ENCODE peak calls at places on chromosomes 12 and 14, in eight cellular contexts. L, A, K, T, G, P, S and I are unnamed samples.

GRCh38 chr12:120117961-120118709 is 1.6 kb upstream of the RAB35 start:
- DNase-seq in S (no peak), T (no peak), G (peak), K (no peak), P (peak), L (peak), A (peak), I (no peak)

GRCh38 chr14:68627050-68627867 is 165.6 kb downstream of the ZFP36L1 start:
- DNase-seq in T (no peak), G (no peak), A (no peak), K (no peak), P (peak), S (no peak), L (no peak), I (no peak)

GRCh38 chr12:18145924-18146323 is 55.9 kb upstream of the RERGL start:
- DNase-seq in A (no peak), K (no peak), S (no peak), P (no peak), G (no peak), L (no peak), T (no peak), I (peak)

GRCh38 chr12:9660046-9660445 is 9.5 kb upstream of the CLEC2D start:
- DNase-seq in T (no peak), S (no peak), L (no peak), K (no peak), P (no peak), A (no peak), G (no peak), I (no peak)

GRCh38 chr12:11954181-11954580 is 116.6 kb upstream of the BCL2L14 start:
- DNase-seq in K (no peak), S (no peak), L (no peak), T (no peak), G (no peak), P (no peak), A (no peak), I (peak)

GRCh38 chr14:64821651-64822050 is 58.1 kb downstream of the SPTB start:
- DNase-seq in L (no peak), G (no peak), P (no peak), K (no peak), S (no peak), T (no peak), A (no peak), I (no peak)

GRCh38 chr12:106249411-106250135 is 1.8 kb upstream of the CKAP4 start:
- DNase-seq in G (no peak), L (no peak), K (no peak), S (peak), A (no peak), T (no peak), P (no peak), I (no peak)

GRCh38 chr12:19689801-19690472 is 250.6 kb downstream of the AEBP2 start:
- DNase-seq in L (no peak), K (no peak), G (no peak), S (no peak), T (peak), A (no peak), P (no peak), I (no peak)

GRCh38 chr14:99568567-99569560 is 35.1 kb downstream of the CCDC85C start:
- DNase-seq in S (no peak), P (no peak), K (no peak), T (no peak), L (peak), A (no peak), G (no peak), I (peak)

GRCh38 chr12:101042211-101042610 is 167.8 kb downstream of the SLC5A8 start:
- DNase-seq in K (no peak), P (peak), G (no peak), L (no peak), A (no peak), T (no peak), S (no peak), I (no peak)

GRCh38 chr12:11755311-11755930 is 105.9 kb downstream of the ETV6 start:
- DNase-seq in L (no peak), K (no peak), P (no peak), A (no peak), S (no peak), G (no peak), T (no peak), I (no peak)

GRCh38 chr14:40629144-40629543 is 977.5 kb upstream of the LRFN5 start:
- DNase-seq in L (no peak), G (no peak), T (no peak), A (no peak), S (no peak), K (no peak), P (no peak), I (no peak)

GRCh38 chr12:132218915-132219314 is 74.7 kb downstream of the NOC4L start:
- DNase-seq in A (peak), L (peak), T (peak), G (peak), S (no peak), K (no peak), P (peak), I (peak)

GRCh38 chr14:104293851-104294627 is 155.7 kb downstream of the KIF26A start:
- DNase-seq in P (no peak), L (no peak), G (peak), T (no peak), S (no peak), A (peak), K (no peak), I (no peak)

GRCh38 chr12:26373606-26374495 is 178.5 kb downstream of the SSPN start:
- DNase-seq in K (no peak), S (no peak), A (no peak), T (no peak), L (no peak), G (no peak), P (no peak), I (no peak)

GRCh38 chr12:109663766-109664165 is 49.9 kb upstream of the FAM222A start:
- DNase-seq in L (no peak), T (no peak), K (no peak), P (no peak), S (no peak), A (no peak), G (no peak), I (no peak)

GRCh38 chr12:6471992-6472366 is 1.5 kb upstream of the VAMP1 start:
- DNase-seq in T (no peak), P (no peak), A (no peak), K (no peak), L (no peak), G (peak), S (no peak), I (no peak)

GRCh38 chr14:24121210-24121609 is 6.5 kb upstream of the NRL start:
- DNase-seq in G (no peak), A (no peak), L (no peak), K (no peak), S (no peak), P (no peak), T (no peak), I (no peak)

GRCh38 chr12:3604750-3605638 is 114.0 kb downstream of the PRMT8 start:
- DNase-seq in K (peak), T (no peak), S (no peak), A (peak), L (no peak), P (no peak), G (no peak), I (peak)

GRCh38 chr12:113471619-113472171 is at the start of gene LHX5:
- DNase-seq in P (no peak), T (no peak), K (no peak), S (no peak), L (peak), A (peak), G (no peak), I (no peak)

GRCh38 chr12:71472441-71472911 is 32.9 kb downstream of the LGR5 start:
- DNase-seq in K (no peak), A (no peak), T (no peak), L (no peak), P (peak), G (no peak), S (no peak), I (no peak)

GRCh38 chr14:101947577-101947903 is 16.8 kb upstream of the DYNC1H1 start:
- DNase-seq in T (no peak), G (no peak), L (no peak), A (no peak), P (no peak), S (no peak), K (no peak), I (no peak)

GRCh38 chr14:102523200-102524025 is 13.8 kb upstream of the ANKRD9 start:
- DNase-seq in T (no peak), L (no peak), A (no peak), S (no peak), P (no peak), K (no peak), G (no peak), I (no peak)

GRCh38 chr12:29990971-29991370 is 207.2 kb upstream of the TMTC1 start:
- DNase-seq in L (no peak), T (no peak), S (no peak), P (no peak), A (no peak), K (no peak), G (no peak), I (no peak)
- TF ChIP-seq MAX in L (no peak), T (no peak), S (no peak), P (no peak), A (no peak), K (no peak), G (no peak), I (no peak)

DNA sequence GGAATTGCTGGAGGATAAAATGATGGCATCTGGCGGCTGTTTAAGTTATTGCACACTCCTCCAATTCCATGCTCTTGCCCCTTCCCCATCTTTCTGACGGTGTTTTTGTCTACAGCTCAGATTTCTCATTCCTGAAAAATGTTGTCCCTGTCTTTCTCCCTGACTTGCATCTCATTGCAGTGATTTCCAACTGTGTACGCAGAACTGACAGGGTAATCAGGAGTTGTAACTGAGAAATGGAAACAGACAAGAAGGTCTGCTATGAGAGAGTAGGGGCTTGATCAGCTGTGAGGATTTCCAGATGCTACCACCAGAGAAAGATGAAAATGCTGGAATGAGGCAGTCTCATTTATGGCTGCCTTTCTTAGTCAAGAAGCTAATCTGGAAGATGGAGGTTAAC is 1.3 kb downstream of the ERP27 start:
- DNase-seq in T (no peak), G (no peak), K (no peak), L (no peak), S (no peak), P (no peak), A (no peak), I (no peak)
- TF ChIP-seq CTCF in T (no peak), G (no peak), K (no peak), L (no peak), S (no peak), P (no peak), A (no peak), I (no peak)

DNA sequence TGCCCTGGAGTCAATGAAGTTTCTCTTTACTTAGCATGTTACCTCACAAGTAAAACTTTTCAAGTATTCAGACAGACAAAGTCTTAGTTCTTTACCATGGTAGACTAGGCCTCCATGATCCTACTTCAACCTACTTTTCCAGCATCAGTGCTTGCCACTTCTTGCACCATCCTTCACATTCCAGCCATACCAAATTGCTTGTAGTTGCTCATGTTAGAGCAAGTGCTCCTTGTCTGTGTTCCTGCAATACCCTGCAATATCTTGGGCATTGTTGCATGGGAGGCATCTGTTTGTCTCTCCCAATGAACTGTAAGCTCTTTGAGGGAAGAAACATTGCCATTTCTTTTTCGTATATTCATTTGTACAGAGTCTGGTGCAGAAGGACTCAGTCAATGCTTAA is 77.9 kb downstream of the SRGAP1 start:
- DNase-seq in K (no peak), L (no peak), G (no peak), A (no peak), P (peak), T (peak), S (no peak), I (no peak)
- TF ChIP-seq MAX in K (no peak), L (no peak), G (no peak), A (no peak), P (no peak), T (no peak), S (no peak), I (no peak)

GRCh38 chr12:78004451-78005093 is 173.9 kb downstream of the NAV3 start:
- DNase-seq in S (no peak), L (no peak), K (no peak), G (no peak), A (no peak), P (no peak), T (no peak), I (peak)

GRCh38 chr12:78007173-78007572 is 176.5 kb downstream of the NAV3 start:
- DNase-seq in S (no peak), T (no peak), P (no peak), G (no peak), K (no peak), L (no peak), A (no peak), I (no peak)

GRCh38 chr12:77999074-77999715 is 168.5 kb downstream of the NAV3 start:
- DNase-seq in L (no peak), T (no peak), A (no peak), P (no peak), G (no peak), S (no peak), K (no peak), I (peak)

GRCh38 chr12:78005094-78005492 is 174.4 kb downstream of the NAV3 start:
- DNase-seq in P (no peak), G (no peak), A (no peak), T (no peak), K (no peak), S (no peak), L (no peak), I (no peak)

DNA sequence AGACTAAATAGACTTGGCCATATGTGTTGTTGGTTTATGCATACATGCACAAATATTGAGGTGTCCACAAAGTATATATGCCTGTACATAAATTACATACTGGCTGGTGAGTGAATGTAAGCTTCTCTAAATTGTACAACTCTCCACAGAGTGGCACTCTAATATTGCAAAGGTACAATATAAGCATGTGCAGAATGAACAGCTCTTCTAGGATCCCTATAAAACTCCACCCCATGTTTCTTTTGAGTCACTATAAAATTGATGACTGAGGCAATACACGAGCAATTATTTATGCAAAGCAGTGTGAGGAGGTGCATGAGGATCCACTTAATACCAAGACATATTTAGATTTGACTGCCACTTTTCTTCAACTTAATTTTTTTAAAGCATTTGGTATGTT is 172.2 kb downstream of the NAV3 start:
- DNase-seq in K (no peak), A (no peak), L (no peak), T (no peak), P (no peak), S (no peak), G (no peak), I (peak)
- TF ChIP-seq CTCF in K (no peak), A (no peak), L (no peak), T (no peak), P (no peak), S (no peak), G (no peak), I (no peak)

GRCh38 chr12:32047357-32047828 is 59.3 kb upstream of the BICD1 start:
- DNase-seq in S (no peak), L (peak), A (no peak), K (no peak), G (no peak), T (no peak), P (no peak), I (no peak)

GRCh38 chr12:32047846-32048245 is 58.8 kb upstream of the BICD1 start:
- DNase-seq in T (no peak), S (no peak), A (no peak), P (no peak), L (peak), G (no peak), K (no peak), I (no peak)

GRCh38 chr12:32051511-32052299 is 54.9 kb upstream of the BICD1 start:
- DNase-seq in S (no peak), T (peak), L (no peak), K (no peak), G (peak), P (no peak), A (no peak), I (peak)

GRCh38 chr12:32049956-32050355 is 56.7 kb upstream of the BICD1 start:
- DNase-seq in S (no peak), P (no peak), G (no peak), T (no peak), A (no peak), L (no peak), K (no peak), I (no peak)

DNA sequence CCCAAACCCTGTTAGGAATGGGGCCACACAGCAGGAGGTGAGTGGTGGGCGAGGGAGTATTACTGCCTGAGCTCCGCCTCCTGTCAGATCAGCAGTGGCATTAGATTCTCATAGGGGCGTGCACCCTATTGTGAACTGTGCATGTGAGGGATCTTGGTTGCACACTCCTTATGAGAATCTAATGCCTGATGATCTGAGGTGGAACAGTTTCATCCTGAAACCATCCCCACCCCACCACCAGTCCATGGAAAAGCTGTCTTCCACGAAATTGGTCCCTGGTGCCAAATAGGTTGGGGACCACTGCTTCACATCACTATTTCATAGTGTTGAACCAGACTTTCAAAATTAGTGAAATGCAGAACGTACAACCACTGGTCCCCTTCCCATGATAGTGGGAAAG is 57.9 kb upstream of the BICD1 start:
- DNase-seq in G (no peak), T (no peak), P (no peak), S (no peak), L (no peak), A (no peak), K (no peak), I (no peak)
- TF ChIP-seq MAX in G (no peak), T (no peak), P (no peak), S (no peak), L (no peak), A (no peak), K (no peak), I (no peak)